ENCODE peak calls at places on chromosomes 1 and 21, in ten cellular contexts. J, A, S, N, B, Q, E, P, W and C are unnamed samples.

GRCh38 chr1:77834771-77835334 is 53.6 kb upstream of the NEXN start:
- DNase-seq in J (no peak), A (no peak), S (no peak), N (no peak), B (no peak), Q (no peak), E (no peak), P (no peak), W (no peak), C (no peak)

GRCh38 chr21:38965910-38966504 is 160.3 kb downstream of the ETS2 start:
- DNase-seq in J (peak), A (peak), S (no peak), N (peak), B (no peak), Q (peak), E (peak), P (no peak), W (no peak), C (no peak)

GRCh38 chr1:3348196-3348865 is 106.1 kb upstream of the ARHGEF16 start:
- DNase-seq in J (no peak), A (no peak), S (no peak), N (no peak), B (no peak), Q (no peak), E (no peak), P (no peak), W (no peak), C (no peak)

GRCh38 chr1:12202190-12202497 is 27.7 kb upstream of the VPS13D start:
- DNase-seq in J (no peak), A (no peak), S (no peak), N (no peak), B (no peak), Q (no peak), E (no peak), P (no peak), W (no peak), C (no peak)

GRCh38 chr1:180849031-180849775 is 63.5 kb upstream of the KIAA1614 start:
- DNase-seq in J (no peak), A (no peak), S (no peak), N (no peak), B (no peak), Q (no peak), E (no peak), P (no peak), W (no peak), C (no peak)

GRCh38 chr1:82455342-82455741 is 654.6 kb downstream of the ADGRL2 start:
- DNase-seq in J (no peak), A (peak), S (no peak), N (no peak), B (no peak), Q (no peak), E (no peak), P (no peak), W (no peak), C (no peak)

GRCh38 chr1:42680045-42680444 is 2.2 kb upstream of the YBX1 start:
- DNase-seq in J (no peak), A (no peak), S (no peak), N (no peak), B (no peak), Q (no peak), E (no peak), P (no peak), W (no peak), C (no peak)

GRCh38 chr1:222970711-222971110 is 155.9 kb downstream of the DISP1 start:
- DNase-seq in J (no peak), A (no peak), S (no peak), N (no peak), B (no peak), Q (no peak), E (no peak), P (no peak), W (no peak), C (no peak)

GRCh38 chr1:39877980-39878956 is 5.0 kb downstream of the TRIT1 start:
- DNase-seq in J (no peak), A (no peak), S (no peak), N (no peak), B (no peak), Q (no peak), E (no peak), P (no peak), W (no peak), C (no peak)

GRCh38 chr21:41012425-41012824 is 155.5 kb upstream of the BACE2 start:
- DNase-seq in J (no peak), A (no peak), S (no peak), N (no peak), B (no peak), Q (no peak), E (no peak), P (no peak), W (no peak), C (no peak)